ENCODE peak calls at places on chromosome 22, in ten cellular contexts. K is adrenal gland; O is ovary; P is GM13977; D is CD4-positive, alpha-beta T cell; G is B cell; H is epithelial cell of esophagus; Q is lower leg skin; T is AG09319; V is cardiac muscle cell. U is an unnamed sample.

GRCh38 chr22:45170001-45170466 is 6.3 kb downstream of the NUP50 start:
- DNase-seq in K (peak), O (no peak), P (no peak), D (no peak), G (no peak), H (peak), Q (no peak), T (no peak), V (no peak), U (no peak)

GRCh38 chr22:32994046-32994827 is 63.9 kb downstream of the SYN3 start:
- DNase-seq in K (no peak), O (no peak), P (no peak), D (no peak), G (no peak), H (no peak), Q (peak), T (no peak), V (no peak), U (no peak)

GRCh38 chr22:22181515-22181959 is 63.0 kb upstream of the VPREB1 start:
- DNase-seq in K (no peak), O (no peak), P (no peak), D (no peak), G (no peak), H (no peak), Q (no peak), T (no peak), V (no peak), U (no peak)

GRCh38 chr22:47793304-47794101 is 1031.1 kb downstream of the TBC1D22A start:
- DNase-seq in K (no peak), O (no peak), P (no peak), D (no peak), G (no peak), H (no peak), Q (peak), T (no peak), V (no peak), U (no peak)

GRCh38 chr22:46734830-46735453 is 3.1 kb downstream of the CERK start:
- DNase-seq in K (peak), O (no peak), P (peak), D (peak), G (peak), H (no peak), Q (no peak), T (no peak), V (no peak), U (peak)

GRCh38 chr22:34070051-34070450 is 149.8 kb upstream of the LARGE1 start:
- DNase-seq in K (no peak), O (no peak), P (no peak), D (no peak), G (no peak), H (no peak), Q (no peak), T (no peak), V (no peak), U (no peak)

GRCh38 chr22:33917744-33918406 is 2.4 kb downstream of the LARGE1 start:
- DNase-seq in K (no peak), O (no peak), P (peak), D (no peak), G (peak), H (no peak), Q (no peak), T (no peak), V (no peak), U (peak)

GRCh38 chr22:45212306-45212709 is 28.4 kb downstream of the KIAA0930 start:
- DNase-seq in K (peak), O (peak), P (no peak), D (no peak), G (no peak), H (peak), Q (peak), T (peak), V (peak), U (no peak)

GRCh38 chr22:20436309-20437252 is 1.0 kb downstream of the SCARF2 start:
- DNase-seq in K (no peak), O (peak), P (peak), D (no peak), G (peak), H (no peak), Q (peak), T (no peak), V (peak), U (peak)

GRCh38 chr22:49752598-49753091 is 75.0 kb downstream of the BRD1 start:
- DNase-seq in K (no peak), O (no peak), P (no peak), D (no peak), G (no peak), H (no peak), Q (peak), T (no peak), V (no peak), U (no peak)

GRCh38 chr22:45960477-45961386 is 16.2 kb downstream of the WNT7B start:
- DNase-seq in K (no peak), O (no peak), P (no peak), D (no peak), G (peak), H (no peak), Q (no peak), T (no peak), V (no peak), U (no peak)

GRCh38 chr22:32487021-32487420 is 12.4 kb downstream of the FBXO7 start:
- DNase-seq in K (no peak), O (no peak), P (no peak), D (no peak), G (no peak), H (no peak), Q (no peak), T (no peak), V (no peak), U (no peak)

GRCh38 chr22:49533886-49534285 is 293.8 kb downstream of the BRD1 start:
- DNase-seq in K (no peak), O (no peak), P (no peak), D (no peak), G (no peak), H (no peak), Q (peak), T (no peak), V (no peak), U (no peak)

GRCh38 chr22:41478891-41479521 is 10.1 kb downstream of the ACO2 start:
- DNase-seq in K (peak), O (no peak), P (peak), D (no peak), G (no peak), H (peak), Q (no peak), T (no peak), V (no peak), U (peak)

GRCh38 chr22:28884754-28885375 is 1.5 kb downstream of the ZNRF3 start:
- DNase-seq in K (no peak), O (no peak), P (no peak), D (no peak), G (no peak), H (peak), Q (no peak), T (no peak), V (no peak), U (no peak)

GRCh38 chr22:28951969-28952521 is 68.7 kb downstream of the ZNRF3 start:
- DNase-seq in K (no peak), O (no peak), P (no peak), D (no peak), G (no peak), H (no peak), Q (peak), T (no peak), V (no peak), U (no peak)

GRCh38 chr22:37187891-37188761 is at the start of gene C1QTNF6:
- DNase-seq in K (no peak), O (peak), P (no peak), D (no peak), G (peak), H (peak), Q (no peak), T (no peak), V (peak), U (no peak)

GRCh38 chr22:18033204-18033998 is 9.0 kb upstream of the MICAL3 start:
- DNase-seq in K (no peak), O (no peak), P (no peak), D (no peak), G (no peak), H (no peak), Q (peak), T (peak), V (no peak), U (no peak)

GRCh38 chr22:40748388-40748970 is 69.2 kb downstream of the MCHR1 start:
- DNase-seq in K (no peak), O (no peak), P (no peak), D (no peak), G (no peak), H (no peak), Q (peak), T (no peak), V (no peak), U (no peak)

GRCh38 chr22:31291716-31292644 is at the start of gene PIK3IP1:
- DNase-seq in K (peak), O (peak), P (peak), D (peak), G (peak), H (peak), Q (peak), T (peak), V (peak), U (peak)

GRCh38 chr22:49866134-49866533 is 12.5 kb downstream of the ZBED4 start:
- DNase-seq in K (no peak), O (no peak), P (no peak), D (no peak), G (no peak), H (no peak), Q (no peak), T (no peak), V (no peak), U (no peak)

GRCh38 chr22:49046546-49047305 is 780.9 kb downstream of the BRD1 start:
- DNase-seq in K (no peak), O (no peak), P (peak), D (peak), G (peak), H (no peak), Q (no peak), T (no peak), V (peak), U (peak)

GRCh38 chr22:45172872-45173585 is 9.3 kb downstream of the NUP50 start:
- DNase-seq in K (no peak), O (no peak), P (no peak), D (no peak), G (no peak), H (no peak), Q (no peak), T (no peak), V (no peak), U (no peak)

GRCh38 chr22:35152316-35152715 is 86.4 kb downstream of the ISX start:
- DNase-seq in K (no peak), O (no peak), P (no peak), D (no peak), G (no peak), H (no peak), Q (no peak), T (no peak), V (no peak), U (no peak)

GRCh38 chr22:35156945-35157344 is 91.0 kb downstream of the ISX start:
- DNase-seq in K (no peak), O (no peak), P (no peak), D (no peak), G (no peak), H (no peak), Q (peak), T (no peak), V (no peak), U (no peak)

GRCh38 chr22:35160268-35160667 is 94.3 kb downstream of the ISX start:
- DNase-seq in K (no peak), O (no peak), P (no peak), D (no peak), G (no peak), H (no peak), Q (no peak), T (no peak), V (no peak), U (no peak)

GRCh38 chr22:35154937-35155387 is 89.0 kb downstream of the ISX start:
- DNase-seq in K (peak), O (peak), P (peak), D (no peak), G (no peak), H (peak), Q (no peak), T (peak), V (peak), U (peak)

GRCh38 chr22:35155403-35156025 is 89.6 kb downstream of the ISX start:
- DNase-seq in K (no peak), O (no peak), P (no peak), D (no peak), G (no peak), H (no peak), Q (peak), T (no peak), V (no peak), U (no peak)
- TF ChIP-seq CTCF in K (no peak), O (no peak), P (no peak), D (no peak), G (no peak), H (no peak), Q (no peak), T (no peak), V (no peak), U (no peak)

GRCh38 chr22:26590525-26590858 is 560 bp upstream of the TPST2 start:
- DNase-seq in K (peak), O (no peak), P (no peak), D (no peak), G (no peak), H (no peak), Q (no peak), T (no peak), V (no peak), U (no peak)

GRCh38 chr22:26588749-26589366 is 1.1 kb downstream of the TPST2 start:
- DNase-seq in K (no peak), O (no peak), P (no peak), D (no peak), G (no peak), H (no peak), Q (no peak), T (no peak), V (no peak), U (no peak)

GRCh38 chr22:26587991-26588613 is 1.8 kb downstream of the TPST2 start:
- DNase-seq in K (no peak), O (no peak), P (no peak), D (no peak), G (no peak), H (no peak), Q (no peak), T (no peak), V (no peak), U (no peak)

GRCh38 chr22:26589367-26589844 is 526 bp downstream of the TPST2 start:
- DNase-seq in K (peak), O (no peak), P (peak), D (no peak), G (peak), H (peak), Q (no peak), T (no peak), V (peak), U (peak)

DNA sequence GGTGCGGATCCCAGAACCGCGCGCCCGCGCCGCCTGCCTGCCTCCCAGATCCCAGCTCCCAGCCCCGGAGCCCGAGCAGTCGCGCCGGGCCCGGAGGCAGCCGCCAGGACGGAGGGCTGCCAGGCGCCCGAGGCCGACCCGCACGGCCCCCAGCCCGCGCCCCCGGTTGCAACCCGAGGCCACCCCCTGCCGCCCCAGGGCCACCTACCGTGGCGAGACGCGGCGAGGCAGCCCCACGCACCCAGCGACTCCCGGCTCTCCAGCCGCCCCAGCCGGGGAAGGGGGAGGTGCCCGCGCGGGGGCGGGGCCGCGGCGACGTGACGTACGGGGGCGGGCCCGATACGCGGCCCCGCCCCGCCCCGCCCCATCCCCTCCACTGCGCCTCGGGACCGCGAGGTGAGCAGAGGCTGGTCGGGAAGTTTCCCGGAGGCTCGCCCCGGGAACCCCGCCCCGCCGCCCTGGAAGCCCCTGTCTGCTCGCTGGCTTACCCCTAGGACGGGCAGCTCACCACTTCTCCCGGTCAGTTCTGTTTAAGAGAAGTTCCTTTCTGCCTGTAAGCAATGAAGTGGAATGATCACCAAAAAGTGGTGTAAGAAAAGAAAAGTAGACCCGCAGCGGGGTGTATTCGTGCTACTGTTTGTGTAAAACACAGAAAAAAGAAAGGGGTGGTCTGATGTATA is at the start of gene TPST2:
- DNase-seq in K (peak), O (peak), P (peak), D (peak), G (peak), H (peak), Q (peak), T (peak), V (peak), U (peak)
- TF ChIP-seq CTCF in K (no peak), O (no peak), P (no peak), D (no peak), G (no peak), H (no peak), Q (no peak), T (no peak), V (no peak), U (no peak)

GRCh38 chr22:38572065-38572464 is 2.1 kb upstream of the DMC1 start:
- DNase-seq in K (peak), O (no peak), P (peak), D (peak), G (peak), H (peak), Q (no peak), T (peak), V (peak), U (peak)
- TF ChIP-seq CTCF in K (peak), O (peak), P (peak), D (peak), G (peak), H (peak), Q (no peak), T (peak), V (peak), U (peak)

GRCh38 chr22:38843201-38843715 is 570 bp downstream of the NPTXR start:
- DNase-seq in K (peak), O (peak), P (peak), D (peak), G (peak), H (peak), Q (no peak), T (no peak), V (peak), U (peak)
- TF ChIP-seq CTCF in K (peak), O (peak), P (peak), D (no peak), G (no peak), H (peak), Q (no peak), T (peak), V (peak), U (no peak)

GRCh38 chr22:24133187-24133965 is 47.9 kb upstream of the SUSD2 start:
- DNase-seq in K (no peak), O (no peak), P (no peak), D (peak), G (no peak), H (no peak), Q (no peak), T (no peak), V (peak), U (no peak)
- TF ChIP-seq CTCF in K (peak), O (peak), P (peak), D (peak), G (peak), H (peak), Q (no peak), T (peak), V (peak), U (peak)

U was measured in GM13976.